ENCODE peak calls at places on chromosomes 2 and 18, in seven cellular contexts. Y is neural crest cell, U is heart right ventricle, A is Daoy, L is left lobe of liver, G is NCI-H748 treated with DMSO at 0.1 percent for 48 hours, Z is MV-4-11. E is an unnamed sample.

GRCh38 chr2:641501-642430 is 35.4 kb downstream of the TMEM18 start:
- DNase-seq in A (peak), Y (no peak), G (no peak), L (peak), Z (no peak), U (no peak), E (no peak)

GRCh38 chr18:48825101-48825745 is 125.5 kb downstream of the SMAD7 start:
- DNase-seq in A (peak), G (no peak), L (peak), Z (no peak), U (peak), Y (no peak), E (no peak)

GRCh38 chr2:71882236-71882946 is 265.3 kb downstream of the CYP26B1 start:
- DNase-seq in G (no peak), A (no peak), Y (no peak), L (no peak), U (no peak), Z (no peak), E (no peak)

GRCh38 chr18:30582078-30582477 is 460.5 kb downstream of the DSC3 start:
- DNase-seq in G (no peak), A (peak), Z (no peak), L (no peak), U (no peak), Y (no peak), E (no peak)

GRCh38 chr18:8615397-8616025 is 6.3 kb downstream of the RAB12 start:
- DNase-seq in Y (no peak), L (no peak), G (no peak), Z (peak), A (peak), U (peak), E (peak)

GRCh38 chr18:21857871-21858270 is 117.3 kb downstream of the MIB1 start:
- DNase-seq in U (no peak), Y (no peak), G (no peak), A (no peak), L (no peak), Z (peak), E (no peak)

GRCh38 chr2:83742117-83742782 is 716.8 kb downstream of the SUCLG1 start:
- DNase-seq in A (no peak), L (no peak), G (no peak), Z (no peak), U (peak), Y (no peak), E (no peak)

GRCh38 chr18:3605562-3606443 is 155.8 kb downstream of the TGIF1 start:
- DNase-seq in A (peak), Y (no peak), L (no peak), Z (no peak), G (no peak), U (no peak), E (peak)

GRCh38 chr2:197097578-197098366 is 171.3 kb upstream of the PGAP1 start:
- DNase-seq in U (peak), A (peak), Y (no peak), L (no peak), G (no peak), Z (no peak), E (no peak)

GRCh38 chr2:194603429-194603828 is 1053.6 kb upstream of the SLC39A10 start:
- DNase-seq in Y (no peak), L (no peak), A (no peak), U (no peak), G (no peak), Z (no peak), E (no peak)

GRCh38 chr2:158501301-158501700 is 44.5 kb downstream of the PKP4 start:
- DNase-seq in G (no peak), Y (no peak), A (no peak), Z (no peak), L (no peak), U (peak), E (no peak)

GRCh38 chr2:23475036-23475435 is 90.1 kb downstream of the KLHL29 start:
- DNase-seq in A (no peak), Y (no peak), L (no peak), G (no peak), U (no peak), Z (no peak), E (no peak)

GRCh38 chr2:23508066-23508390 is 123.0 kb downstream of the KLHL29 start:
- DNase-seq in U (no peak), Y (no peak), Z (peak), G (no peak), L (no peak), A (no peak), E (no peak)

GRCh38 chr2:17915099-17915498 is 36.6 kb downstream of the KCNS3 start:
- DNase-seq in L (no peak), Y (no peak), A (no peak), G (no peak), Z (no peak), U (no peak), E (no peak)

GRCh38 chr18:55457028-55457427 is 131.0 kb downstream of the TCF4 start:
- DNase-seq in G (no peak), Y (no peak), U (no peak), Z (no peak), A (no peak), L (no peak), E (no peak)

GRCh38 chr18:11247381-11247970 is 98.1 kb upstream of the PIEZO2 start:
- DNase-seq in L (no peak), G (no peak), A (no peak), Z (no peak), U (no peak), Y (no peak), E (no peak)

GRCh38 chr2:126655500-126656310 is at the start of gene GYPC:
- DNase-seq in G (no peak), Y (peak), U (peak), Z (peak), L (peak), A (peak), E (peak)

GRCh38 chr18:36187138-36187825 is at the start of gene MOCOS:
- DNase-seq in Y (peak), L (peak), A (peak), Z (no peak), G (peak), U (peak), E (peak)

GRCh38 chr2:9139491-9140443 is 66.8 kb upstream of the ASAP2 start:
- DNase-seq in U (peak), Y (peak), L (peak), Z (peak), G (peak), A (peak), E (peak)

GRCh38 chr18:8507881-8508280 is 101.4 kb upstream of the RAB12 start:
- DNase-seq in G (no peak), Z (no peak), Y (no peak), L (no peak), U (no peak), A (no peak), E (no peak)

GRCh38 chr2:70035344-70035844 is 51.9 kb upstream of the PCBP1 start:
- DNase-seq in L (no peak), U (no peak), A (peak), G (no peak), Z (no peak), Y (no peak), E (peak)

GRCh38 chr2:240234503-240234951 is 94.1 kb upstream of the OTOS start:
- DNase-seq in A (no peak), U (peak), Z (no peak), L (no peak), G (no peak), Y (no peak), E (no peak)

GRCh38 chr18:73948497-73948896 is 199.1 kb downstream of the FBXO15 start:
- DNase-seq in L (no peak), A (peak), Z (no peak), U (no peak), Y (no peak), G (no peak), E (peak)

GRCh38 chr2:48525269-48525943 is 4.5 kb upstream of the STON1 start:
- DNase-seq in A (no peak), Y (no peak), L (no peak), Z (no peak), G (no peak), U (peak), E (no peak)

GRCh38 chr2:189676471-189676870 is 2.0 kb downstream of the ANKAR start:
- DNase-seq in Y (no peak), G (no peak), L (no peak), A (peak), U (no peak), Z (no peak), E (no peak)

GRCh38 chr2:120959426-120959825 is 223.8 kb downstream of the GLI2 start:
- DNase-seq in U (peak), Z (no peak), A (no peak), L (no peak), Y (no peak), G (no peak), E (no peak)

GRCh38 chr18:8654482-8655451 is 45.5 kb downstream of the RAB12 start:
- DNase-seq in G (peak), A (no peak), U (no peak), Z (no peak), Y (no peak), L (no peak), E (no peak)

GRCh38 chr2:3971313-3972192 is 268.2 kb downstream of the DCDC2C start:
- DNase-seq in Y (no peak), A (no peak), U (no peak), L (no peak), Z (no peak), G (no peak), E (no peak)

GRCh38 chr18:64444819-64445218 is 295.9 kb upstream of the LINC00305 start:
- DNase-seq in A (no peak), L (no peak), Z (no peak), Y (no peak), G (no peak), U (no peak), E (no peak)

GRCh38 chr2:227013881-227014280 is 150.1 kb downstream of the COL4A4 start:
- DNase-seq in U (no peak), Y (no peak), A (no peak), G (no peak), L (no peak), Z (no peak), E (no peak)

GRCh38 chr2:231699006-231699405 is 9.3 kb upstream of the PTMA start:
- DNase-seq in Z (no peak), U (peak), G (no peak), A (no peak), Y (no peak), L (no peak), E (no peak)

GRCh38 chr2:19319064-19319463 is 39.4 kb downstream of the OSR1 start:
- DNase-seq in L (peak), U (no peak), Y (no peak), G (no peak), A (no peak), Z (no peak), E (no peak)

E was measured in H4.